ENCODE peak calls at places on chromosomes 16 and 17, in seven cellular contexts. K is left ventricle myocardium inferior, I is fibroblast of lung, O is GM12878, R is ascending aorta, D is uterus, E is body of pancreas. L is an unnamed sample.

GRCh38 chr17:30720013-30720471 is 104.5 kb downstream of the CRLF3 start:
- DNase-seq in K (peak), I (no peak), O (no peak), R (no peak), D (peak), E (no peak), L (no peak)

GRCh38 chr16:77881355-77882003 is 93.1 kb downstream of the VAT1L start:
- DNase-seq in K (no peak), I (no peak), O (no peak), R (no peak), D (no peak), E (no peak), L (no peak)

GRCh38 chr17:49621946-49622529 is 46.4 kb downstream of the NXPH3 start:
- DNase-seq in K (no peak), I (no peak), O (no peak), R (no peak), D (no peak), E (no peak), L (no peak)

GRCh38 chr16:30394603-30395154 is 541 bp upstream of the ZNF48 start:
- DNase-seq in K (no peak), I (no peak), O (no peak), R (no peak), D (no peak), E (no peak), L (no peak)

GRCh38 chr17:38908676-38909181 is 16.7 kb upstream of the LASP1NB start:
- DNase-seq in K (no peak), I (no peak), O (no peak), R (no peak), D (peak), E (no peak), L (no peak)

GRCh38 chr16:49649013-49649785 is 206.7 kb downstream of the ZNF423 start:
- DNase-seq in K (no peak), I (peak), O (no peak), R (no peak), D (no peak), E (peak), L (no peak)

GRCh38 chr16:58661199-58661830 is 23.3 kb downstream of the SLC38A7 start:
- DNase-seq in K (peak), I (peak), O (no peak), R (no peak), D (peak), E (peak), L (no peak)

GRCh38 chr17:48181653-48182052 is 74.1 kb downstream of the SNX11 start:
- DNase-seq in K (no peak), I (peak), O (no peak), R (no peak), D (no peak), E (peak), L (no peak)

GRCh38 chr17:28743243-28744103 is at the start of gene TRAF4:
- DNase-seq in K (peak), I (peak), O (no peak), R (no peak), D (peak), E (peak), L (peak)

GRCh38 chr16:10122546-10122945 is 59.7 kb downstream of the GRIN2A start:
- DNase-seq in K (no peak), I (no peak), O (no peak), R (no peak), D (no peak), E (no peak), L (no peak)

GRCh38 chr17:27065588-27065987 is 228.3 kb upstream of the WSB1 start:
- DNase-seq in K (no peak), I (no peak), O (no peak), R (no peak), D (no peak), E (no peak), L (no peak)

GRCh38 chr16:3595110-3595486 is 16.3 kb downstream of the SLX4 start:
- DNase-seq in K (no peak), I (no peak), O (no peak), R (no peak), D (no peak), E (no peak), L (no peak)

GRCh38 chr17:65634533-65634932 is 73.1 kb upstream of the AXIN2 start:
- DNase-seq in K (no peak), I (no peak), O (no peak), R (no peak), D (no peak), E (peak), L (no peak)

GRCh38 chr16:35305476-35305875 is 1846.1 kb downstream of the TP53TG3F start:
- DNase-seq in K (no peak), I (no peak), O (no peak), R (no peak), D (no peak), E (no peak), L (no peak)

GRCh38 chr16:87864331-87864989 is 4.8 kb downstream of the SLC7A5 start:
- DNase-seq in K (no peak), I (no peak), O (no peak), R (no peak), D (no peak), E (no peak), L (no peak)

GRCh38 chr17:27489045-27489715 is 32.9 kb downstream of the KSR1 start:
- DNase-seq in K (peak), I (peak), O (no peak), R (peak), D (peak), E (peak), L (no peak)

GRCh38 chr17:50107790-50108414 is 12.8 kb downstream of the PDK2 start:
- DNase-seq in K (no peak), I (peak), O (no peak), R (no peak), D (no peak), E (no peak), L (no peak)

GRCh38 chr16:24013733-24014645 is 178.2 kb downstream of the PRKCB start:
- DNase-seq in K (no peak), I (no peak), O (peak), R (no peak), D (no peak), E (peak), L (peak)

GRCh38 chr17:82301916-82302497 is 15.4 kb downstream of the CD7 start:
- DNase-seq in K (no peak), I (no peak), O (peak), R (no peak), D (no peak), E (no peak), L (no peak)

GRCh38 chr16:4680673-4681470 is 12.5 kb upstream of the NUDT16L1 start:
- DNase-seq in K (peak), I (no peak), O (no peak), R (no peak), D (no peak), E (no peak), L (no peak)

GRCh38 chr17:55451758-55452468 is 30.3 kb upstream of the MMD start:
- DNase-seq in K (no peak), I (peak), O (no peak), R (no peak), D (no peak), E (no peak), L (no peak)

GRCh38 chr16:12869681-12870427 is 31.5 kb upstream of the SHISA9 start:
- DNase-seq in K (no peak), I (no peak), O (no peak), R (no peak), D (no peak), E (no peak), L (no peak)

GRCh38 chr17:82772026-82772425 is 20.2 kb downstream of the TBCD start:
- DNase-seq in K (no peak), I (peak), O (no peak), R (no peak), D (no peak), E (peak), L (no peak)

GRCh38 chr17:143785-144281 is 6.5 kb downstream of the SCGB1C2 start:
- DNase-seq in K (peak), I (peak), O (no peak), R (no peak), D (peak), E (peak), L (peak)

GRCh38 chr17:34723875-34724274 is 144.5 kb downstream of the TMEM132E start:
- DNase-seq in K (no peak), I (no peak), O (no peak), R (no peak), D (no peak), E (no peak), L (no peak)

GRCh38 chr16:35142147-35142808 is 1682.9 kb downstream of the TP53TG3F start:
- DNase-seq in K (no peak), I (no peak), O (no peak), R (no peak), D (no peak), E (no peak), L (no peak)

GRCh38 chr16:56814537-56815432 is 50.2 kb upstream of the SLC12A3 start:
- DNase-seq in K (no peak), I (no peak), O (no peak), R (no peak), D (no peak), E (peak), L (no peak)

GRCh38 chr16:25691519-25692091 is at the start of gene HS3ST4:
- DNase-seq in K (no peak), I (no peak), O (no peak), R (no peak), D (no peak), E (no peak), L (no peak)

GRCh38 chr16:79380990-79381389 is 219.5 kb downstream of the MAF start:
- DNase-seq in K (no peak), I (peak), O (no peak), R (no peak), D (no peak), E (no peak), L (no peak)

GRCh38 chr17:35082073-35082657 is 18.7 kb upstream of the RFFL start:
- DNase-seq in K (no peak), I (peak), O (no peak), R (no peak), D (no peak), E (peak), L (no peak)

GRCh38 chr17:63151981-63152523 is 186.0 kb downstream of the TANC2 start:
- DNase-seq in K (no peak), I (peak), O (no peak), R (no peak), D (no peak), E (no peak), L (no peak)

GRCh38 chr16:88014954-88015805 is 63.9 kb downstream of the BANP start:
- DNase-seq in K (no peak), I (no peak), O (no peak), R (no peak), D (no peak), E (no peak), L (no peak)

GRCh38 chr17:42690596-42690995 is 8.3 kb downstream of the CNTNAP1 start:
- DNase-seq in K (no peak), I (no peak), O (no peak), R (no peak), D (no peak), E (no peak), L (no peak)

GRCh38 chr17:59699218-59699617 is 8.0 kb downstream of the PTRH2 start:
- DNase-seq in K (no peak), I (no peak), O (no peak), R (no peak), D (no peak), E (no peak), L (no peak)

GRCh38 chr17:6509921-6510320 is 46.4 kb downstream of the PITPNM3 start:
- DNase-seq in K (no peak), I (no peak), O (no peak), R (no peak), D (no peak), E (no peak), L (no peak)

GRCh38 chr16:68283346-68283745 is 19.0 kb downstream of the SLC7A6 start:
- DNase-seq in K (no peak), I (no peak), O (no peak), R (no peak), D (no peak), E (no peak), L (no peak)

GRCh38 chr16:4684763-4685162 is 8.6 kb upstream of the NUDT16L1 start:
- DNase-seq in K (no peak), I (no peak), O (no peak), R (no peak), D (no peak), E (no peak), L (no peak)

GRCh38 chr16:82456683-82457082 is 170.1 kb upstream of the CDH13 start:
- DNase-seq in K (peak), I (peak), O (no peak), R (no peak), D (peak), E (peak), L (peak)

DNA sequence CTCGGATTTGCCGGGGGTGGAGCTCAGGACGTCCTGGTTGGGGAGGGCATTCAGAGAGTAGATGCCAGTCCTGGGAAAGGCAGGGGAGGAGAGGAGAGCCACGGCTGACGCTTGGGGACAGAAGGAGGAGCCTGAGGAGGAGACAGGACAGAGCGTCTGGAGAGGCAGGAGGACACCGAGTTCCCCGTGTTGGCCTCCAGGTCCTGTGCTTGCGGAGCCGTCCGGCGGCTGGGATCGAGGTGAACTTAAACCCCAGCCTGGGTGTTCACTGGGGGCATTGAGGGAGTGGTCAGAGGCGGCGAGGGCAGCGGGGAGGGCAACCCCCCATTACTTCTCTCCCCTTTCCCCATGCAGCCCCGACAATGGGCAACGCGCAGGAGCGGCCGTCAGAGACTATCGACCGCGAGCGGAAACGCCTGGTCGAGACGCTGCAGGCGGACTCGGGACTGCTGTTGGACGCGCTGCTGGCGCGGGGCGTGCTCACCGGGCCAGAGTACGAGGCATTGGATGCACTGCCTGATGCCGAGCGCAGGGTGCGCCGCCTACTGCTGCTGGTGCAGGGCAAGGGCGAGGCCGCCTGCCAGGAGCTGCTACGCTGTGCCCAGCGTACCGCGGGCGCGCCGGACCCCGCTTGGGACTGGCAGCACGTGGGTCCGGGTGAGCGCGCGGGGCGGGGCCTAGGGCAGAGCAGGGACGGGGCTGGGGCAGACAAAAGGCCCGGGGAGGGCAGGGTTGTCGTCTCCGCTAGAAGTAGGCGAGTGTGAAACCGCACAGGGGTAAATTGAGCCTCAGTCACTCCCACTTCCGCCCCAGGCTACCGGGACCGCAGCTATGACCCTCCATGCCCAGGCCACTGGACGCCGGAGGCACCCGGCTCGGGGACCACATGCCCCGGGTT is 3.7 kb downstream of the NOL3 start:
- DNase-seq in K (peak), I (peak), O (no peak), R (peak), D (peak), E (peak), L (peak)
- TF ChIP-seq CTCF in K (peak), I (peak), O (no peak), R (peak), D (peak), E (peak), L (no peak)

GRCh38 chr16:66717776-66718175 is 21.2 kb upstream of the CMTM4 start:
- DNase-seq in K (no peak), I (no peak), O (no peak), R (no peak), D (no peak), E (no peak), L (no peak)
- H3K27ac ChIP-seq in K (no peak), I (peak), O (no peak), R (no peak), D (no peak), E (no peak), L (no peak)

GRCh38 chr17:36837616-36838272 is 99.5 kb upstream of the LHX1 start:
- DNase-seq in K (no peak), I (no peak), O (no peak), R (no peak), D (no peak), E (no peak), L (no peak)
- TF ChIP-seq CTCF in K (no peak), I (no peak), O (no peak), R (no peak), D (no peak), E (no peak), L (no peak)

GRCh38 chr17:8141741-8142140 is 10.5 kb downstream of the PER1 start:
- DNase-seq in K (no peak), I (no peak), O (no peak), R (no peak), D (no peak), E (no peak), L (no peak)

GRCh38 chr17:8138672-8139371 is 13.4 kb downstream of the PER1 start:
- DNase-seq in K (peak), I (peak), O (peak), R (peak), D (peak), E (peak), L (peak)

GRCh38 chr17:8141046-8141445 is 11.2 kb downstream of the PER1 start:
- DNase-seq in K (no peak), I (no peak), O (no peak), R (no peak), D (no peak), E (no peak), L (no peak)

GRCh38 chr17:8140058-8140412 is 12.2 kb downstream of the PER1 start:
- DNase-seq in K (no peak), I (no peak), O (no peak), R (no peak), D (no peak), E (no peak), L (no peak)

GRCh38 chr17:8140413-8141029 is 11.7 kb downstream of the PER1 start:
- DNase-seq in K (no peak), I (no peak), O (no peak), R (no peak), D (no peak), E (no peak), L (no peak)
- H3K27ac ChIP-seq in K (peak), I (no peak), O (no peak), R (no peak), D (peak), E (no peak), L (no peak)

GRCh38 chr17:74389094-74389753 is 21.9 kb downstream of the GPR142 start:
- DNase-seq in K (no peak), I (no peak), O (no peak), R (no peak), D (no peak), E (no peak), L (no peak)
- TF ChIP-seq CTCF in K (no peak), I (no peak), O (no peak), R (no peak), D (no peak), E (no peak), L (no peak)

GRCh38 chr17:76356803-76357456 is 3.2 kb upstream of the PRPSAP1 start:
- DNase-seq in K (no peak), I (no peak), O (no peak), R (no peak), D (no peak), E (no peak), L (no peak)
- H3K27ac ChIP-seq in K (no peak), I (no peak), O (no peak), R (no peak), D (no peak), E (no peak), L (no peak)

GRCh38 chr17:77257596-77258458 is 117.1 kb downstream of the SEC14L1 start:
- DNase-seq in K (no peak), I (no peak), O (no peak), R (no peak), D (no peak), E (no peak), L (no peak)

GRCh38 chr17:77257169-77257568 is 116.4 kb downstream of the SEC14L1 start:
- DNase-seq in K (no peak), I (no peak), O (no peak), R (no peak), D (no peak), E (no peak), L (no peak)

GRCh38 chr17:77254961-77255741 is 114.4 kb downstream of the SEC14L1 start:
- DNase-seq in K (no peak), I (peak), O (no peak), R (no peak), D (no peak), E (peak), L (no peak)

GRCh38 chr17:77258638-77259037 is 117.9 kb downstream of the SEC14L1 start:
- DNase-seq in K (no peak), I (no peak), O (no peak), R (no peak), D (no peak), E (no peak), L (no peak)

DNA sequence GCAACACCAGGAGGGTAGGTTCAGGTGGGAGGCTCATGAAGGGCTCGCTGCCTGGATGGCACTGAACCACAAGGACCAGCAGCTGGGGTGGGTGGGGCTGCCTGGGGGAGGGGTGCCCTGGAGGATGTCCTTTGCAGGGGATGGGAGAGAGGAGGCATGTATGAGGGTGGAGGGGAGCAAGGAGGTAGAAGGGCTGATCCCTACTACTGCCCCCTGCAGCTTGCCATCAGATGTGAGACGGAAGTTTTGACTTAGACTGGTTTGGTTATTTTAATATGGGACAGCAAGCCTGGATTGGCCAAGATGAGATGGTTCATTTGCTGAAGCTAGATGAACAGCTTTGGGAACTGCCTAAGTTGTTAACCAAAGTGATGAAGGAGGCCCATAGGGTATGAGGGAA is 115.9 kb downstream of the SEC14L1 start:
- DNase-seq in K (no peak), I (no peak), O (no peak), R (no peak), D (no peak), E (no peak), L (no peak)
- TF ChIP-seq CTCF in K (no peak), I (no peak), O (no peak), R (no peak), D (no peak), E (no peak), L (no peak)

GRCh38 chr16:65280988-65281530 is 159.2 kb upstream of the CDH11 start:
- DNase-seq in K (no peak), I (no peak), O (no peak), R (no peak), D (no peak), E (no peak), L (no peak)
- H3K27ac ChIP-seq in K (no peak), I (no peak), O (no peak), R (no peak), D (no peak), E (no peak), L (no peak)